ENCODE peak calls at places on chromosomes 1 and 21, in five cellular contexts. T is neuronal stem cell, J is mesenchymal stem cell, O is trophoblast cell, B is H1. E is an unnamed sample.

GRCh38 chr1:228408041-228408868 is 1.6 kb upstream of the TRIM11 start:
- DNase-seq in J (no peak), O (no peak), B (no peak), T (no peak), E (no peak)

GRCh38 chr1:247118946-247119446 is 14.8 kb upstream of the ZNF669 start:
- DNase-seq in J (no peak), O (no peak), T (no peak), B (peak), E (peak)

GRCh38 chr1:7642418-7642704 is 128.7 kb upstream of the VAMP3 start:
- DNase-seq in B (no peak), O (no peak), J (no peak), T (no peak), E (no peak)

GRCh38 chr1:66346057-66346795 is 187.7 kb upstream of the SGIP1 start:
- DNase-seq in B (no peak), T (no peak), O (no peak), J (no peak), E (no peak)

GRCh38 chr1:183315987-183316758 is 102.0 kb downstream of the NMNAT2 start:
- DNase-seq in O (no peak), T (no peak), J (no peak), B (no peak), E (no peak)

GRCh38 chr21:31132574-31133242 is 94.4 kb upstream of the KRTAP19-8 start:
- DNase-seq in J (peak), B (no peak), O (no peak), T (no peak), E (no peak)

GRCh38 chr1:181133441-181133951 is 45.0 kb downstream of the IER5 start:
- DNase-seq in O (no peak), J (no peak), T (no peak), B (peak), E (peak)

GRCh38 chr21:45598109-45598508 is 45.4 kb upstream of the PCBP3 start:
- DNase-seq in T (no peak), J (no peak), O (no peak), B (no peak), E (no peak)

GRCh38 chr21:34889537-34890257 is 159.4 kb downstream of the RUNX1 start:
- DNase-seq in O (peak), J (peak), B (peak), T (no peak), E (peak)

GRCh38 chr1:17046043-17046657 is 7.7 kb downstream of the SDHB start:
- DNase-seq in B (no peak), T (no peak), O (no peak), J (peak), E (no peak)

GRCh38 chr1:91884459-91885290 is 1.3 kb downstream of the TGFBR3 start:
- DNase-seq in O (no peak), T (peak), J (peak), B (peak), E (peak)

GRCh38 chr1:231847612-231848390 is 221.2 kb downstream of the DISC1 start:
- DNase-seq in O (no peak), T (no peak), J (no peak), B (no peak), E (no peak)

GRCh38 chr1:244444854-244445253 is 6.9 kb downstream of the ADSS2 start:
- DNase-seq in T (no peak), O (no peak), J (peak), B (no peak), E (no peak)

GRCh38 chr1:151840421-151840820 is 801 bp upstream of the C2CD4D start:
- DNase-seq in O (no peak), T (no peak), J (no peak), B (no peak), E (no peak)

GRCh38 chr1:182120411-182121258 is 59.1 kb upstream of the ZNF648 start:
- DNase-seq in J (no peak), O (no peak), T (no peak), B (peak), E (no peak)

GRCh38 chr21:41823166-41823565 is 56.0 kb downstream of the PRDM15 start:
- DNase-seq in J (no peak), O (no peak), T (no peak), B (no peak), E (no peak)

GRCh38 chr1:31934706-31935629 is 3.2 kb downstream of the PTP4A2 start:
- DNase-seq in O (no peak), J (no peak), T (no peak), B (no peak), E (no peak)

GRCh38 chr1:66380452-66381212 is 153.3 kb upstream of the SGIP1 start:
- DNase-seq in T (no peak), B (no peak), J (no peak), O (no peak), E (no peak)

GRCh38 chr1:84617349-84617748 is 43.1 kb upstream of the CTBS start:
- DNase-seq in O (no peak), J (no peak), B (no peak), T (no peak), E (no peak)

GRCh38 chr1:207028884-207029283 is 3.7 kb downstream of the C1orf116 start:
- DNase-seq in J (no peak), B (no peak), T (no peak), O (no peak), E (no peak)

GRCh38 chr1:54114001-54114400 is 38.8 kb downstream of the CDCP2 start:
- DNase-seq in T (no peak), O (no peak), J (no peak), B (no peak), E (no peak)

GRCh38 chr1:15935056-15935950 is 40.6 kb downstream of the ZBTB17 start:
- DNase-seq in J (no peak), B (no peak), O (no peak), T (no peak), E (no peak)

GRCh38 chr1:28796321-28797213 is 15.4 kb upstream of the OPRD1 start:
- DNase-seq in B (no peak), J (no peak), O (no peak), T (no peak), E (peak)

GRCh38 chr21:44858791-44859190 is 14.7 kb downstream of the PTTG1IP start:
- DNase-seq in B (no peak), T (no peak), J (no peak), O (no peak), E (no peak)

GRCh38 chr1:6317101-6317760 is 56.3 kb upstream of the GPR153 start:
- DNase-seq in J (peak), T (no peak), B (no peak), O (no peak), E (no peak)

GRCh38 chr1:74504125-74505065 is 8.0 kb downstream of the LRRC53 start:
- DNase-seq in T (peak), J (peak), B (peak), O (peak), E (peak)

GRCh38 chr1:169109561-169110134 is 3.2 kb downstream of the ATP1B1 start:
- DNase-seq in T (no peak), B (no peak), O (no peak), J (peak), E (no peak)

GRCh38 chr1:119367332-119368124 is 1.1 kb upstream of the HAO2 start:
- DNase-seq in B (no peak), T (peak), J (peak), O (peak), E (no peak)

GRCh38 chr1:52368383-52369172 is 2.6 kb upstream of the CC2D1B start:
- DNase-seq in O (peak), B (peak), T (peak), J (peak), E (peak)

GRCh38 chr1:113219377-113219776 is 146.4 kb downstream of the LRIG2 start:
- DNase-seq in J (no peak), T (no peak), B (no peak), O (no peak), E (peak)

GRCh38 chr1:207711285-207711684 is 40.6 kb upstream of the CD46 start:
- DNase-seq in B (no peak), O (no peak), J (peak), T (no peak), E (peak)

GRCh38 chr1:220124542-220124941 is 30.6 kb downstream of the IARS2 start:
- DNase-seq in O (peak), J (peak), T (no peak), B (no peak), E (no peak)

GRCh38 chr21:46550511-46550941 is 54.4 kb downstream of the S100B start:
- DNase-seq in T (no peak), O (no peak), B (peak), J (no peak), E (no peak)

GRCh38 chr1:168170552-168171508 is 7.9 kb upstream of the TIPRL start:
- DNase-seq in O (no peak), B (no peak), J (peak), T (no peak), E (no peak)

GRCh38 chr1:2961661-2962060 is 59.6 kb upstream of the ACTRT2 start:
- DNase-seq in J (no peak), T (no peak), O (no peak), B (no peak), E (no peak)

GRCh38 chr1:50346621-50347020 is 76.6 kb downstream of the DMRTA2 start:
- DNase-seq in T (no peak), O (no peak), B (no peak), J (no peak), E (no peak)

GRCh38 chr1:159972443-159973205 is 18.6 kb upstream of the SLAMF9 start:
- DNase-seq in O (no peak), T (no peak), J (no peak), B (no peak), E (no peak)

GRCh38 chr1:188889166-188889565 is 1588.5 kb downstream of the BRINP3 start:
- DNase-seq in J (no peak), B (no peak), O (no peak), T (no peak), E (no peak)

GRCh38 chr1:111507411-111508201 is 4.2 kb upstream of the ADORA3 start:
- DNase-seq in O (peak), J (no peak), T (peak), B (peak), E (peak)
- H2AK5ac ChIP-seq in O (no peak), J (no peak), T (no peak), B (no peak), E (no peak)

DNA sequence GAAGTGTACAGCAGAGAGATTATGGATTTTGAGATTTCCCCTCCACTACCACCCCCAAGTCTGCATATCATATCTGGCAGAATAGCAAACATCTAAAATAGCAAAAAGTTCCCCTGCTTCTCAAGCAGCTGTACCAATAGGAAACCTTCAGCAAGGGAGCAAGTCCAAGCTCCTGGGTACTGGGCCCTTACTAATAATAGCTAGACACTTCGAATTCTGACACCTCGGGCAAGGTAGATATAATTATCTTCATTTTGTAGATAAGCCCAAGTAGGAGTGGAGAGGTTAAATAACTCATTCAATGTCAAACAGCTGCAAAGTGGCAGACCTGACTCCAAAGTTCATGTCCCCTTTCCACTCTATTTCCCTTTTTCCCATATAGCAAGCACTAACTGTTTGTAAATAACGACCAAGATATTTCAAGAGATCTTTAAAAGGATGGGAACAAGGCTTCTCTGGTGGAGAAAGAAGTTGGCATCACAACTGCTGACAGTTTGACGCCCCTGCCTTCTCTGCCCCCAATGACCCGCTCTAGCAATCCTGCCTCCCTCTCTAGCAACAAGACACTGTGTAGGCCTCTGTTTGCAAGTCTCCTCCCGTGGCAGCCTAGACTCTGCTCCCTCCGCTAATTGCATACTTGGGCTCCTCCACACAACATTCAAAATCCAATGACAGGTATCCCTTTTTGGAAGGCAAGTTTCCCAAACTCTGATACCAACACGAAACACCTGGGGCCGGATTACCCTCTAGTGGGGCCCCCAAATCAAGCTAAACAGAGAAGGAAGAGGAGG is 18.7 kb upstream of the ADAR start:
- DNase-seq in J (no peak), T (no peak), B (no peak), O (no peak), E (no peak)
- H2BK12ac ChIP-seq in J (no peak), T (no peak), B (no peak), O (no peak), E (no peak)

GRCh38 chr21:28479660-28480059 is 513.0 kb downstream of the LTN1 start:
- DNase-seq in B (no peak), T (no peak), J (no peak), O (no peak), E (no peak)

DNA sequence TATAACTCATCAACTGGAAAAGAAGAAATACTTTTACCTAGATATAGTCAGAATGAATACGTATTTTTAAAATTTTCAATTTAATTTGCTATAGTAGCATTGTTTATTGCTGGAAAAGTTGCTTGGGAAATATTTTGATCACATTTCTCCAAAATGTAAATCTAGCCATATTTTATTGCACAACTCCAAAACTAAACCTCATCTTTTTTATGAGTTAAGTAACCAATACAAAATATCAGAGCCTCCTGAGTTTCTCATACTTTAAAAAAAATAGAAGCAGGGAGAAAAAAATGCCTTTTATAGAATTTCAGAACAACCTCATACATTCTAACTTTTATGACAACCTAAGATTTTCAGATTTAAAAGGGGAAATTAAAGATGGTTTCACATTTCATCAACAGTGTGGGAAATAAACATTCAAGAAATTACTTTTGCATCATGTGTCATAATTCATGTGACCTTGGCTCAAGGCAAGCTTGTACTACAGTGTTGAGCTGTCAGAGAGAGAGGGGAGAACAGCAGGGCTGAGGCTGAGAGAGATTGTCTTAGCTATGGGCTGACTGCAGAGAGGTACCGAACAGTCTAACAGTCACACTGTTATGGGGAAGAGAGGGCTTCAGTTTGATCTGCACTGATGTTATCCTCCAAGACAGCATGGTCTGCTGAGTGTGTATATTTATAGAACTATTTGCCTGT is 519.0 kb downstream of the LTN1 start:
- DNase-seq in J (no peak), T (no peak), O (no peak), B (no peak), E (no peak)
- H2BK5ac ChIP-seq in J (no peak), T (no peak), O (no peak), B (no peak), E (no peak)

GRCh38 chr1:226212545-226212944 is 10.9 kb upstream of the MIXL1 start:
- DNase-seq in B (no peak), T (no peak), J (no peak), O (no peak), E (no peak)
- H2AK5ac ChIP-seq in B (no peak), T (no peak), J (no peak), O (no peak), E (no peak)

GRCh38 chr21:16954787-16955186 is 558.1 kb upstream of the CXADR start:
- DNase-seq in O (no peak), T (no peak), B (no peak), J (no peak), E (no peak)
- H2BK12ac ChIP-seq in O (no peak), T (no peak), B (no peak), J (no peak), E (no peak)

DNA sequence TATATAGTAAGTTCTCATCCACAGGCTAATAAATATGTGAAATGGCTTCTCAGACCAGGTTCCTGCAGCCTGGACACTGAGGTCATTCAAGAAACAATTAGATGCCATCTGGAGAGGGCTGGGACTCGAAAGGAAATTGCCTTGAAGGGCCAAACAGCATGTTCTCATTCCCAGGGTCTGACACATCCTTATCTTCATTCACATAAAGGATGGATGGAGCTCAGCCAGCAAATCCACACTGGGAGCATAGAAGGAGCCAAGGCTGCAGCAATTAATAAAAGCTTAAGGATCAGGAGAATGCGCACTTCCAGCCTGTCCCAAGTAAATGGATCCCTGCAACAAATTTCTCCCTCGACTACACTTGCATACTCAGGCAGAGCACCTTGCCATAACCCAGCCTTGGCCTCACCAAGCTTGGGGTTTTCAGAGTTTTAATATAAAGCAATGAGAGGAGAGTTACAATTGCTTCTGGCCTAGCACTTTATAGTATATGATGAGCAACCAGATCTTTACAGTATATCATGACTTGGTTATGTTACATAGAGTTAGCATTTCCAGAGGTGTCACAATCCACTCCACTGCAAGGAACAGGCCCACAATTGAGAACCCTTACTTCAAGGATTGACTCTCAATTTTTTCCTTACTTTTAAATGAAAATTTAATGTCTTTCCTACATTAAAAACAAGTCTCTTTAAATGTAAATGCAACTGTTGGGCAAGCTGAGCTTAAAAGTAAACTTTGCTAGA is 55.9 kb downstream of the BCAR3 start:
- DNase-seq in J (peak), B (no peak), O (peak), T (no peak), E (no peak)
- H2BK5ac ChIP-seq in J (peak), B (no peak), O (no peak), T (no peak), E (no peak)

DNA sequence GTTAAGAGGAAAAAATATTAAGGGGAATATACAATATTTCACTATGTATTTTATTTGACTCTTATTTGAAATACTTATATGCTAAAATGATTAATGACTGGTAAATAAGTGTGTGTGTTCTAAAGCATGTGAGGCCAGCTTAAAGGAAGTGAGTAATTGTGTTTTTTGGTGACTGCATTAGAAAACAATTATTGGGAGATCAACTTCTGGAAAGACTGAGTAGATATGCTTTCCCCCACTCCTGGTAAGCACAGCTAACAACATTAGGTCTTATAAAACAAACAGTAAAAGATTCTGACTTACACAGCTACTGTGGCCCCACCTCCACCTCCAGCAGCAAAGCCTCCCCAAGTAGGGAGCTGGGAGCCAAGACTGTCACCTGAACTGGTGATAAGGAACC is 403.0 kb downstream of the SRGAP2C start:
- DNase-seq in B (no peak), J (peak), O (no peak), T (no peak), E (no peak)
- H2AK5ac ChIP-seq in B (no peak), J (no peak), O (no peak), T (no peak), E (no peak)

GRCh38 chr1:70914224-70914623 is 133.4 kb downstream of the PTGER3 start:
- DNase-seq in O (no peak), B (no peak), J (no peak), T (no peak), E (no peak)
- H2BK12ac ChIP-seq in O (no peak), B (no peak), J (no peak), T (no peak), E (no peak)

DNA sequence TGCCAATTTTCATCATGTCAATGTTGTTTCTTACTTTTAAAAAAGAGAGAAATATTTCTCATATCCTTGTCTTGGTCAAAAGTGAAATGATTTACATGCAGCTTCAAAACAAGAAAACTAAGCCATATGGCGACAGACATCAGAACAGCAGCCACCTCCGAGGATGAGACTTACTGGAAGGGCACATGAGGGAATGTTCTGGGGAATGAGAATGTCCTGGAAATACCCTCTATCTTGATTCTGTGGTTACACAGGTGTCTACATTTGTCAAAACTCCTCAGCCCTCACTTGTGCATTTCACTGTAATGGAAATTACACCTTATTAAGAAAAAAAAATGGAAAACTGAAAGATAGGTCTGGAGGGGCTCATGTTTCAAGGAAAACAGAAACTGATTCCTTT is 14.2 kb upstream of the ECE1 start:
- DNase-seq in B (no peak), J (peak), T (no peak), O (peak), E (no peak)
- H2BK5ac ChIP-seq in B (no peak), J (no peak), T (no peak), O (no peak), E (no peak)

GRCh38 chr1:201593200-201593828 is 54.4 kb downstream of the NAV1 start:
- DNase-seq in T (no peak), B (no peak), J (peak), O (peak), E (no peak)
- H2AK5ac ChIP-seq in T (no peak), B (no peak), J (no peak), O (no peak), E (no peak)